ENCODE peak calls at places on chromosome 4, in seven cellular contexts. One of them, this sample, is unnamed.

GRCh38 chr4:168432419-168433146 is 47.7 kb downstream of the DDX60L start:
- DNase-seq in CD8-positive, alpha-beta T cell: no peak
- DNase-seq in substantia nigra: no peak
- DNase-seq in tibial artery: no peak
- DNase-seq in H9: no peak
- DNase-seq in CD8-positive, alpha-beta memory T cell: no peak
- DNase-seq in GM23248: no peak
- DNase-seq in this sample: no peak

GRCh38 chr4:19971829-19972228 is 279.9 kb upstream of the SLIT2 start:
- DNase-seq in tibial artery: no peak
- DNase-seq in substantia nigra: no peak
- DNase-seq in GM23248: no peak
- DNase-seq in CD8-positive, alpha-beta memory T cell: no peak
- DNase-seq in H9: no peak
- DNase-seq in CD8-positive, alpha-beta T cell: no peak
- DNase-seq in this sample: no peak

GRCh38 chr4:62618042-62618441 is 1417.9 kb downstream of the ADGRL3 start:
- DNase-seq in CD8-positive, alpha-beta memory T cell: no peak
- DNase-seq in tibial artery: no peak
- DNase-seq in substantia nigra: no peak
- DNase-seq in H9: no peak
- DNase-seq in CD8-positive, alpha-beta T cell: no peak
- DNase-seq in GM23248: no peak
- DNase-seq in this sample: no peak

GRCh38 chr4:162075691-162076090 is 88.1 kb downstream of the FSTL5 start:
- DNase-seq in CD8-positive, alpha-beta memory T cell: no peak
- DNase-seq in tibial artery: no peak
- DNase-seq in GM23248: no peak
- DNase-seq in H9: no peak
- DNase-seq in substantia nigra: no peak
- DNase-seq in CD8-positive, alpha-beta T cell: no peak
- DNase-seq in this sample: no peak

GRCh38 chr4:13627185-13627605 is 330 bp downstream of the BOD1L1 start:
- DNase-seq in CD8-positive, alpha-beta T cell: peak; percentile 34
- DNase-seq in substantia nigra: no peak
- DNase-seq in GM23248: no peak
- DNase-seq in H9: peak; percentile 31
- DNase-seq in CD8-positive, alpha-beta memory T cell: no peak
- DNase-seq in tibial artery: no peak
- DNase-seq in this sample: no peak

GRCh38 chr4:150001815-150002214 is 76.4 kb upstream of the DCLK2 start:
- DNase-seq in H9: no peak
- DNase-seq in GM23248: peak; percentile 47
- DNase-seq in CD8-positive, alpha-beta T cell: no peak
- DNase-seq in CD8-positive, alpha-beta memory T cell: no peak
- DNase-seq in substantia nigra: no peak
- DNase-seq in tibial artery: no peak
- DNase-seq in this sample: no peak

GRCh38 chr4:19492611-19493010 is 759.1 kb upstream of the SLIT2 start:
- DNase-seq in substantia nigra: no peak
- DNase-seq in H9: no peak
- DNase-seq in CD8-positive, alpha-beta T cell: no peak
- DNase-seq in CD8-positive, alpha-beta memory T cell: no peak
- DNase-seq in GM23248: peak; percentile 41
- DNase-seq in tibial artery: no peak
- DNase-seq in this sample: no peak

GRCh38 chr4:175531405-175532091 is 280.5 kb downstream of the GPM6A start:
- DNase-seq in GM23248: peak; percentile 82
- DNase-seq in CD8-positive, alpha-beta T cell: no peak
- DNase-seq in CD8-positive, alpha-beta memory T cell: no peak
- DNase-seq in tibial artery: no peak
- DNase-seq in H9: no peak
- DNase-seq in substantia nigra: no peak
- DNase-seq in this sample: no peak

GRCh38 chr4:3174371-3175338 is 74.3 kb upstream of the MSANTD1 start:
- DNase-seq in H9: no peak
- DNase-seq in GM23248: no peak
- DNase-seq in CD8-positive, alpha-beta memory T cell: no peak
- DNase-seq in substantia nigra: no peak
- DNase-seq in CD8-positive, alpha-beta T cell: no peak
- DNase-seq in tibial artery: no peak
- DNase-seq in this sample: no peak

GRCh38 chr4:98170035-98170434 is 26.8 kb upstream of the STPG2 start:
- DNase-seq in GM23248: no peak
- DNase-seq in CD8-positive, alpha-beta T cell: no peak
- DNase-seq in H9: no peak
- DNase-seq in substantia nigra: no peak
- DNase-seq in CD8-positive, alpha-beta memory T cell: no peak
- DNase-seq in tibial artery: no peak
- DNase-seq in this sample: no peak

GRCh38 chr4:139266208-139266582 is 13.8 kb downstream of the MGARP start:
- DNase-seq in GM23248: no peak
- DNase-seq in substantia nigra: no peak
- DNase-seq in CD8-positive, alpha-beta T cell: no peak
- DNase-seq in tibial artery: no peak
- DNase-seq in CD8-positive, alpha-beta memory T cell: no peak
- DNase-seq in H9: no peak
- DNase-seq in this sample: no peak
- H3K27ac ChIP-seq in GM23248: peak overlapping the region; percentile 21
- H3K27ac ChIP-seq in substantia nigra: no peak overlapping the region
- H3K27ac ChIP-seq in CD8-positive, alpha-beta T cell: no peak overlapping the region
- H3K27ac ChIP-seq in tibial artery: peak overlapping the region; percentile 1
- H3K27ac ChIP-seq in CD8-positive, alpha-beta memory T cell: peak overlapping the region; percentile 49
- H3K27ac ChIP-seq in H9: no peak overlapping the region
- H3K27ac ChIP-seq in this sample: no peak overlapping the region

DNA sequence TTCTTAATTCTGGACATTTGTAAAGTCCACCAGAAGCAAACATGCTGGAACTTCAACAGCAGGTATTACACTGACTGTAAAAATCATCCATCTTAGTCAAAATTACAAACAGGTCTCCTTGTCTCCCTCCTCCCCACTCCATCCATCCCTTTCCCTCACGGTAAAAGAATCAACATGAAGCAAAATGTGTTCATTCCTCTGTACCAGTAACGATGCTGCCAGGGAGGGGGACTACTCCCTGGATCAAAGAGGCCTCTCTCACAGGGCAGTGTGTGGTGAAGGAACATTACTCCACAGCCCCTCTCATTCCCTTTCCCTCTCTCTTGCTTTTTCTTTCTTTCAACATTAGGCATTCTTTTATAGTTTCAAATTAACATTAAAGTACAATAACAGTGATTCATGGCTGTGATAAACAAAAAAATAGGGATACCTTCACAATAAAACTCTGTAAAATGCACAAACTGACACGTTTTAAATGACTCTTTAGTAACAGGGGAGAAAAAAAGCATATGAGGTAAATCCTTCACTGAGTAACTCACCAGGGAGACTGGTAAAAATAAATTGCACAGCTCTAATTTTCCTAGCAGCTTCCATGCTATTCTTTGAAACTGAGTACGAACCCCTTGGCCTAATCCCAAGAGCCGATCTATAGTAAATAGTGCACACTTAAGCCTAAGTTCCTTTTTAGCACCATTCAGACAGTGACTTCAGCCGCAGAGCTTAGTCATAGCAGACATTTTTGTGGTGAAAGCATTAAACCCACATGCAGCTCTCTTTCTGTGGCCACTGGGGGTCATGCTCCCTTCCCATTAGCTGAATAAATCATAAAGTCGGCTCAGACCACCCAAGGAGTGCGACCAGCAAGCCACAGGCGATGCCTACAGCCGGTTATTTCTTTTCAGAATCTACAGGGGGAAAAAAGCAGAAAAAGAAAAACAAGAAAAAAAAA is 215.6 kb upstream of the GYPA start:
- DNase-seq in H9: peak; percentile 39
- DNase-seq in substantia nigra: no peak
- DNase-seq in tibial artery: no peak
- DNase-seq in CD8-positive, alpha-beta memory T cell: no peak
- DNase-seq in CD8-positive, alpha-beta T cell: no peak
- DNase-seq in GM23248: peak; percentile 78
- DNase-seq in this sample: peak; percentile 59
- H3K27ac ChIP-seq in H9: no peak overlapping the region
- H3K27ac ChIP-seq in substantia nigra: no peak overlapping the region
- H3K27ac ChIP-seq in tibial artery: no peak overlapping the region
- H3K27ac ChIP-seq in CD8-positive, alpha-beta memory T cell: no peak overlapping the region
- H3K27ac ChIP-seq in CD8-positive, alpha-beta T cell: no peak overlapping the region
- H3K27ac ChIP-seq in GM23248: no peak overlapping the region
- H3K27ac ChIP-seq in this sample: no peak overlapping the region

DNA sequence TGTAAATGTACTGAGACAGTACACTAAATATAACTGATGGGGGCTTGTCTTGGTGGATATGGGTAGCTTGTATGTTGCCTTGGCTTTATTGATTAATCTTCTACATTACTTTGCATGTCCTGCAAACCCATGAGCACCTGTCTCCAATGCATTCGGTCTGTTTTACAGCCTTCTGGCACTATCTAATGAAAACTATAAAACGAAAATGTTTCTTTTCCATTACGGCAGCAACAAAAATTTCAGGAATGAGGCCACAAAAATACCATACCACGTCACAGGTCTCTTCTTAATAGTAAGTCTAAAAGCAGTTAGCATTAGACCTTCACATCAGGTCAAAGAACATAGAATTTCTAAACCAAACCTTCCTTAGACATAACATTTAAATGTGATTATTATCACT is 49.8 kb downstream of the EDNRA start:
- DNase-seq in substantia nigra: no peak
- DNase-seq in GM23248: no peak
- DNase-seq in tibial artery: no peak
- DNase-seq in CD8-positive, alpha-beta memory T cell: no peak
- DNase-seq in H9: no peak
- DNase-seq in CD8-positive, alpha-beta T cell: no peak
- DNase-seq in this sample: no peak
- H3K27ac ChIP-seq in substantia nigra: no peak overlapping the region
- H3K27ac ChIP-seq in GM23248: no peak overlapping the region
- H3K27ac ChIP-seq in tibial artery: no peak overlapping the region
- H3K27ac ChIP-seq in CD8-positive, alpha-beta memory T cell: no peak overlapping the region
- H3K27ac ChIP-seq in H9: no peak overlapping the region
- H3K27ac ChIP-seq in CD8-positive, alpha-beta T cell: no peak overlapping the region
- H3K27ac ChIP-seq in this sample: no peak overlapping the region

GRCh38 chr4:124061413-124061812 is 651.1 kb downstream of the ANKRD50 start:
- DNase-seq in tibial artery: no peak
- DNase-seq in substantia nigra: no peak
- DNase-seq in CD8-positive, alpha-beta T cell: no peak
- DNase-seq in CD8-positive, alpha-beta memory T cell: no peak
- DNase-seq in GM23248: peak; percentile 39
- DNase-seq in H9: no peak
- DNase-seq in this sample: peak; percentile 90
- H3K27ac ChIP-seq in tibial artery: peak overlapping the region; percentile 60
- H3K27ac ChIP-seq in substantia nigra: no peak overlapping the region
- H3K27ac ChIP-seq in CD8-positive, alpha-beta T cell: no peak overlapping the region
- H3K27ac ChIP-seq in CD8-positive, alpha-beta memory T cell: no peak overlapping the region
- H3K27ac ChIP-seq in GM23248: no peak overlapping the region
- H3K27ac ChIP-seq in H9: no peak overlapping the region
- H3K27ac ChIP-seq in this sample: no peak overlapping the region

DNA sequence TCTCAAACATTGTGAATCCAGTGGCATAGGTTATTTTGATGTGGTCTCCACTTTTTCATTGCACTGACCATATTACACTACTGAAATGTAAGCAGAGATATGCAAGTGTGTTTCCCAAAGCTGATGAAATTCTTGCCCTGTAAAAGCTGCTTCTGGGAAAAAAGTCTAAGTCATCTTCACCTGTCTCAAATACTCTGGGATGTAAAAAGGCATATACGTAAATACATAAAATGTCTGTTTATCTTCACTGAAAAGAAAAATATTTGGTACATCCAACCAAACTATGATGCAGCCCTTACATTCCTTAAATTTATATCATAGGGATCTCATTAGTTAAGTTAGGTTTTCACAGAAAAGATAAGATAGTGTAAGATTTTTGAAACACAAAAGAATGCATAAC is 7.9 kb downstream of the KDR start:
- DNase-seq in GM23248: no peak
- DNase-seq in CD8-positive, alpha-beta memory T cell: no peak
- DNase-seq in CD8-positive, alpha-beta T cell: no peak
- DNase-seq in tibial artery: no peak
- DNase-seq in substantia nigra: no peak
- DNase-seq in H9: no peak
- DNase-seq in this sample: peak; percentile 36
- H3K27ac ChIP-seq in GM23248: no peak overlapping the region
- H3K27ac ChIP-seq in CD8-positive, alpha-beta memory T cell: no peak overlapping the region
- H3K27ac ChIP-seq in CD8-positive, alpha-beta T cell: no peak overlapping the region
- H3K27ac ChIP-seq in tibial artery: no peak overlapping the region
- H3K27ac ChIP-seq in substantia nigra: no peak overlapping the region
- H3K27ac ChIP-seq in H9: no peak overlapping the region
- H3K27ac ChIP-seq in this sample: no peak overlapping the region

GRCh38 chr4:139022835-139023234 is 7.3 kb downstream of the NOCT start:
- DNase-seq in CD8-positive, alpha-beta T cell: no peak
- DNase-seq in substantia nigra: no peak
- DNase-seq in tibial artery: no peak
- DNase-seq in H9: no peak
- DNase-seq in GM23248: no peak
- DNase-seq in CD8-positive, alpha-beta memory T cell: no peak
- DNase-seq in this sample: no peak
- H3K27ac ChIP-seq in CD8-positive, alpha-beta T cell: no peak overlapping the region
- H3K27ac ChIP-seq in substantia nigra: no peak overlapping the region
- H3K27ac ChIP-seq in tibial artery: no peak overlapping the region
- H3K27ac ChIP-seq in H9: no peak overlapping the region
- H3K27ac ChIP-seq in GM23248: no peak overlapping the region
- H3K27ac ChIP-seq in CD8-positive, alpha-beta memory T cell: no peak overlapping the region
- H3K27ac ChIP-seq in this sample: no peak overlapping the region